ENCODE peak calls at places on chromosomes 12 and 14, in ten cellular contexts. C is fibroblast of lung, K is KBM-7, V is activated T-cell treated with anti-CD3 and anti-CD28 coated beads for 24 hours, G is hippocampal formation, N is T-helper 1 cell, M is HCT116, T is GDM1, B is iris pigment epithelial cell, Z is GM12892. S is an unnamed sample.

GRCh38 chr14:45251912-45252311 is 1.1 kb downstream of the MIS18BP1 start:
- DNase-seq in C (peak; percentile 29), K (peak; percentile 84), V (no peak), G (no peak), N (no peak), M (no peak), T (peak; percentile 26), B (peak; percentile 48), Z (peak; percentile 16), S (no peak)

GRCh38 chr14:71492346-71492745 is 439.9 kb upstream of the RGS6 start:
- DNase-seq in C (peak; percentile 72), K (no peak), V (no peak), G (no peak), N (no peak), M (no peak), T (no peak), B (peak; percentile 70), Z (no peak), S (no peak)

GRCh38 chr12:104886418-104887401 is 71.4 kb downstream of the SLC41A2 start:
- DNase-seq in C (peak; percentile 92), K (no peak), V (no peak), G (no peak), N (no peak), M (peak; percentile 15), T (no peak), B (peak; percentile 88), Z (no peak), S (no peak)

GRCh38 chr12:116861331-116861730 is 19.9 kb downstream of the HRK start:
- DNase-seq in C (peak; percentile 57), K (peak; percentile 78), V (peak; percentile 13), G (peak; percentile 29), N (no peak), M (no peak), T (peak; percentile 8), B (peak; percentile 63), Z (no peak), S (peak; percentile 66)

GRCh38 chr14:76292561-76292960 is 83.4 kb upstream of the ESRRB start:
- DNase-seq in C (no peak), K (no peak), V (no peak), G (no peak), N (no peak), M (no peak), T (no peak), B (no peak), Z (no peak), S (no peak)

GRCh38 chr12:103800252-103800771 is 40.7 kb downstream of the NT5DC3 start:
- DNase-seq in C (peak; percentile 89), K (peak; percentile 14), V (no peak), G (peak; percentile 51), N (no peak), M (no peak), T (no peak), B (peak; percentile 55), Z (no peak), S (no peak)

GRCh38 chr12:642633-643477 is 20.4 kb downstream of the NINJ2 start:
- DNase-seq in C (peak; percentile 66), K (peak; percentile 82), V (peak; percentile 60), G (peak; percentile 52), N (peak; percentile 67), M (no peak), T (peak; percentile 90), B (peak; percentile 67), Z (peak; percentile 87), S (peak; percentile 67)

GRCh38 chr12:120139958-120140357 is 23.4 kb upstream of the RAB35 start:
- DNase-seq in C (no peak), K (no peak), V (no peak), G (no peak), N (no peak), M (no peak), T (no peak), B (peak; percentile 58), Z (no peak), S (no peak)

GRCh38 chr12:131049002-131049401 is 95.3 kb downstream of the ADGRD1 start:
- DNase-seq in C (no peak), K (no peak), V (no peak), G (no peak), N (no peak), M (no peak), T (no peak), B (no peak), Z (no peak), S (no peak)

GRCh38 chr14:30991408-30991807 is 34.0 kb upstream of the AP4S1 start:
- DNase-seq in C (no peak), K (peak; percentile 18), V (no peak), G (no peak), N (no peak), M (no peak), T (no peak), B (no peak), Z (no peak), S (no peak)

GRCh38 chr14:39374846-39375245 is 57.4 kb downstream of the FBXO33 start:
- DNase-seq in C (no peak), K (no peak), V (no peak), G (no peak), N (no peak), M (no peak), T (no peak), B (peak; percentile 60), Z (no peak), S (no peak)

GRCh38 chr14:60508707-60509437 is at the start of gene SIX6:
- DNase-seq in C (no peak), K (no peak), V (no peak), G (no peak), N (no peak), M (no peak), T (no peak), B (peak; percentile 25), Z (no peak), S (peak; percentile 68)

GRCh38 chr14:96847451-96847850 is 50.3 kb downstream of the VRK1 start:
- DNase-seq in C (no peak), K (no peak), V (no peak), G (no peak), N (no peak), M (no peak), T (no peak), B (no peak), Z (no peak), S (no peak)

GRCh38 chr14:99164712-99165111 is 107.3 kb downstream of the BCL11B start:
- DNase-seq in C (no peak), K (no peak), V (no peak), G (no peak), N (no peak), M (no peak), T (no peak), B (no peak), Z (no peak), S (no peak)

GRCh38 chr12:117036547-117036946 is 62.7 kb downstream of the TESC start:
- DNase-seq in C (no peak), K (no peak), V (no peak), G (no peak), N (no peak), M (no peak), T (no peak), B (no peak), Z (no peak), S (no peak)

GRCh38 chr12:65822732-65823480 is 1.4 kb upstream of the HMGA2 start:
- DNase-seq in C (peak; percentile 76), K (peak; percentile 90), V (no peak), G (no peak), N (no peak), M (peak; percentile 84), T (no peak), B (peak; percentile 79), Z (no peak), S (peak; percentile 62)

GRCh38 chr14:77082356-77082755 is 15.7 kb upstream of the CIPC start:
- DNase-seq in C (no peak), K (no peak), V (no peak), G (no peak), N (no peak), M (no peak), T (no peak), B (no peak), Z (no peak), S (no peak)

GRCh38 chr14:42214981-42215491 is 608.4 kb downstream of the LRFN5 start:
- DNase-seq in C (peak; percentile 85), K (peak; percentile 10), V (no peak), G (no peak), N (no peak), M (no peak), T (no peak), B (peak; percentile 39), Z (no peak), S (no peak)

GRCh38 chr12:107356266-107356936 is 263.1 kb upstream of the CRY1 start:
- DNase-seq in C (peak; percentile 70), K (no peak), V (no peak), G (no peak), N (no peak), M (no peak), T (no peak), B (peak; percentile 93), Z (no peak), S (no peak)

GRCh38 chr12:10672231-10672868 is 1.5 kb downstream of the STYK1 start:
- DNase-seq in C (no peak), K (no peak), V (no peak), G (no peak), N (no peak), M (no peak), T (no peak), B (no peak), Z (no peak), S (no peak)

GRCh38 chr12:96989916-96990315 is 82.9 kb downstream of the NEDD1 start:
- DNase-seq in C (no peak), K (peak; percentile 13), V (no peak), G (no peak), N (no peak), M (peak; percentile 54), T (no peak), B (peak; percentile 10), Z (no peak), S (no peak)

GRCh38 chr12:9941838-9942237 is 9.7 kb upstream of the CLEC2A start:
- DNase-seq in C (no peak), K (no peak), V (no peak), G (no peak), N (no peak), M (no peak), T (no peak), B (no peak), Z (no peak), S (no peak)

GRCh38 chr12:2797721-2798418 is 3.1 kb downstream of the FKBP4 start:
- DNase-seq in C (no peak), K (no peak), V (no peak), G (no peak), N (no peak), M (no peak), T (no peak), B (peak; percentile 23), Z (no peak), S (no peak)

GRCh38 chr14:90555126-90556049 is 158.6 kb downstream of the CALM1 start:
- DNase-seq in C (no peak), K (no peak), V (no peak), G (no peak), N (no peak), M (no peak), T (no peak), B (no peak), Z (no peak), S (no peak)

GRCh38 chr12:65500121-65500846 is 221.8 kb downstream of the MSRB3 start:
- DNase-seq in C (peak; percentile 50), K (no peak), V (no peak), G (no peak), N (no peak), M (peak; percentile 93), T (no peak), B (no peak), Z (no peak), S (no peak)

GRCh38 chr12:132942611-132943010 is 13.5 kb downstream of the ZNF605 start:
- DNase-seq in C (no peak), K (no peak), V (no peak), G (no peak), N (no peak), M (no peak), T (no peak), B (no peak), Z (no peak), S (no peak)

GRCh38 chr12:12212769-12213168 is 54.1 kb downstream of the LRP6 start:
- DNase-seq in C (no peak), K (no peak), V (no peak), G (no peak), N (no peak), M (no peak), T (no peak), B (no peak), Z (no peak), S (no peak)

GRCh38 chr12:124484067-124484466 is 83.3 kb downstream of the NCOR2 start:
- DNase-seq in C (no peak), K (no peak), V (no peak), G (no peak), N (no peak), M (no peak), T (no peak), B (no peak), Z (no peak), S (no peak)

S was measured in glutamatergic neuron.